ENCODE peak calls at places on chromosomes 12 and 14, in five cellular contexts. W is glutamatergic neuron, P is GM10248, D is RWPE1, M is uterus. Y is an unnamed sample.
A peak's percentile ranks its signal among the peaks of the same experiment; 100 is the strongest.

GRCh38 chr14:100692859-100693558 is 33.7 kb upstream of the DLK1 start:
- DNase-seq in W (no peak), P (no peak), D (peak; percentile 95), M (no peak), Y (no peak)

GRCh38 chr14:64638625-64639024 is 65.6 kb upstream of the PLEKHG3 start:
- DNase-seq in W (no peak), P (no peak), D (no peak), M (no peak), Y (no peak)

GRCh38 chr14:89093083-89093482 is 268.6 kb downstream of the TTC8 start:
- DNase-seq in W (no peak), P (no peak), D (no peak), M (no peak), Y (no peak)

GRCh38 chr12:79933580-79934264 is 1.2 kb downstream of the PPP1R12A start:
- DNase-seq in W (no peak), P (no peak), D (peak; percentile 5), M (no peak), Y (peak; percentile 13)

GRCh38 chr12:530308-530707 is 70.6 kb downstream of the B4GALNT3 start:
- DNase-seq in W (no peak), P (no peak), D (peak; percentile 65), M (no peak), Y (no peak)

GRCh38 chr14:102957222-102957621 is 34.8 kb downstream of the AMN start:
- DNase-seq in W (no peak), P (no peak), D (no peak), M (no peak), Y (no peak)

GRCh38 chr14:36520601-36521525 is 831 bp upstream of the NKX2-1 start:
- DNase-seq in W (peak; percentile 80), P (peak; percentile 39), D (peak; percentile 45), M (no peak), Y (peak; percentile 75)

GRCh38 chr12:108126990-108127468 is 2.1 kb upstream of the WSCD2 start:
- DNase-seq in W (no peak), P (no peak), D (no peak), M (peak; percentile 78), Y (no peak)

GRCh38 chr14:75884198-75884611 is 97.6 kb downstream of the TGFB3 start:
- DNase-seq in W (no peak), P (no peak), D (no peak), M (no peak), Y (no peak)

GRCh38 chr12:131987552-131987951 is 37.8 kb downstream of the EP400 start:
- DNase-seq in W (no peak), P (no peak), D (no peak), M (no peak), Y (no peak)

GRCh38 chr14:26841920-26842741 is 244.3 kb upstream of the NOVA1 start:
- DNase-seq in W (no peak), P (no peak), D (peak; percentile 64), M (peak; percentile 85), Y (no peak)

GRCh38 chr12:43095669-43096068 is 456.3 kb downstream of the ADAMTS20 start:
- DNase-seq in W (no peak), P (no peak), D (no peak), M (no peak), Y (no peak)

GRCh38 chr14:34498684-34499412 is 36.8 kb upstream of the SPTSSA start:
- DNase-seq in W (no peak), P (peak; percentile 26), D (peak; percentile 39), M (no peak), Y (no peak)

GRCh38 chr14:68610251-68610793 is 182.5 kb downstream of the ZFP36L1 start:
- DNase-seq in W (no peak), P (no peak), D (no peak), M (peak; percentile 24), Y (no peak)

GRCh38 chr14:58969951-58970751 is 218.3 kb upstream of the DAAM1 start:
- DNase-seq in W (no peak), P (no peak), D (no peak), M (no peak), Y (peak; percentile 18)

GRCh38 chr14:95143813-95144620 is 13.3 kb downstream of the DICER1 start:
- DNase-seq in W (no peak), P (peak; percentile 20), D (no peak), M (no peak), Y (no peak)

GRCh38 chr12:58906917-58907316 is 13.4 kb downstream of the LRIG3 start:
- DNase-seq in W (no peak), P (no peak), D (no peak), M (no peak), Y (no peak)

GRCh38 chr14:32597771-32598170 is 268.7 kb downstream of the AKAP6 start:
- DNase-seq in W (no peak), P (no peak), D (no peak), M (no peak), Y (no peak)

GRCh38 chr12:44015333-44015941 is 179.6 kb downstream of the TMEM117 start:
- DNase-seq in W (no peak), P (peak; percentile 21), D (peak; percentile 38), M (no peak), Y (no peak)

GRCh38 chr12:124452576-124453391 is 114.6 kb downstream of the NCOR2 start:
- DNase-seq in W (no peak), P (no peak), D (no peak), M (no peak), Y (no peak)

GRCh38 chr12:39503445-39503844 is 60.5 kb upstream of the KIF21A start:
- DNase-seq in W (no peak), P (no peak), D (peak; percentile 72), M (no peak), Y (no peak)

GRCh38 chr12:94262228-94263010 is 114.0 kb downstream of the PLXNC1 start:
- DNase-seq in W (no peak), P (peak; percentile 76), D (peak; percentile 76), M (peak; percentile 94), Y (no peak)

GRCh38 chr12:106987846-106988245 is 900 bp upstream of the MTERF2 start:
- DNase-seq in W (no peak), P (no peak), D (no peak), M (no peak), Y (no peak)

GRCh38 chr12:116672842-116673516 is 64.9 kb downstream of the SPRING1 start:
- DNase-seq in W (no peak), P (peak; percentile 39), D (no peak), M (no peak), Y (no peak)

GRCh38 chr12:5648692-5649338 is 216.9 kb downstream of the NTF3 start:
- DNase-seq in W (no peak), P (no peak), D (peak; percentile 12), M (no peak), Y (peak; percentile 44)

GRCh38 chr12:48966177-48966890 is 5.2 kb downstream of the WNT10B start:
- DNase-seq in W (peak; percentile 33), P (peak; percentile 49), D (no peak), M (no peak), Y (no peak)

GRCh38 chr12:48961801-48962200 is 4.5 kb upstream of the ARF3 start:
- DNase-seq in W (no peak), P (no peak), D (no peak), M (no peak), Y (no peak)

GRCh38 chr12:48968004-48968403 is 3.5 kb downstream of the WNT10B start:
- DNase-seq in W (no peak), P (no peak), D (no peak), M (no peak), Y (no peak)

GRCh38 chr12:48968467-48968866 is 3.1 kb downstream of the WNT10B start:
- DNase-seq in W (no peak), P (peak; percentile 67), D (no peak), M (no peak), Y (no peak)

GRCh38 chr12:48965447-48965846 is 6.1 kb downstream of the WNT10B start:
- DNase-seq in W (no peak), P (no peak), D (peak; percentile 30), M (no peak), Y (no peak)
- TF ChIP-seq CTCF in W (no peak), P (no peak), D (peak; percentile 27), M (no peak), Y (no peak)

GRCh38 chr12:21065845-21066244 is 65.1 kb upstream of the SLCO1B1 start:
- DNase-seq in W (no peak), P (no peak), D (no peak), M (no peak), Y (no peak)
- TF ChIP-seq CTCF in W (peak; percentile 19), P (peak; percentile 22), D (no peak), M (peak; percentile 7), Y (peak; percentile 21)

GRCh38 chr14:104370256-104370870 is 209.2 kb upstream of the C14orf180 start:
- DNase-seq in W (peak; percentile 44), P (no peak), D (peak; percentile 23), M (no peak), Y (peak; percentile 32)
- TF ChIP-seq CTCF in W (peak; percentile 30), P (no peak), D (no peak), M (no peak), Y (peak; percentile 41)

DNA sequence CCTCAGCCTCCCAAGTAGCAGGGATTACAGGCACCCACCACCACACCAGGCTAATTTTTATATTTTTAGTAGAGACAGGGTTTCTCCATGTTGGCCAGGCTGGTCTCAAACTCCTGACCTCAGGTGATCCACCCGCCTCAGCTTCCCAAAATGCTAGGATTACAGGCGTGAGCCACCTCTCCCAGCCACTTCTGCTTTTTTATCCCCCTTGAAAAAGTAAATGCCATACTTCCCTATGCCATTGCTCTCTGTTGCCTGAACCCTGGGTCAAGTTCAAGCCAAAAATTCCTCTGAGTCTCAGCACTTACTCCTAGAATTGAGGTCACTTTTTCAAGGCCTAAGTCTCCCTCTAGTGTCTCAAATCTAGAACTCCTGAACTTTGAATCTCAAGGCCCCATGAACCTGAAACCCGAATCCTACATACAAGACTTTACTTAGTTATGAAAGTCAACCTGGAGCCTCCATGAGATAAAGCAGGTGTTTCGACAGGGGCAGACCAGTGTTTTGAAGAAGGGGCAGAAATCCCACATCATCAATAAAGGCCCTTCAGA is 1.4 kb upstream of the APOBEC1 start:
- DNase-seq in W (no peak), P (peak; percentile 22), D (peak; percentile 10), M (no peak), Y (no peak)
- TF ChIP-seq CTCF in W (peak; percentile 44), P (no peak), D (no peak), M (no peak), Y (peak; percentile 20)

GRCh38 chr12:51269174-51270066 is 795 bp downstream of the SMAGP start:
- DNase-seq in W (peak; percentile 62), P (peak; percentile 45), D (peak; percentile 56), M (no peak), Y (peak; percentile 59)
- TF ChIP-seq CTCF in W (no peak), P (peak; percentile 53), D (peak; percentile 28), M (no peak), Y (no peak)